ENCODE peak calls at places on chromosomes 7 and 10, in nine cellular contexts. E, J, H, F, G, V, T, Q and A are unnamed samples.

GRCh38 chr7:55964261-55964801 is at the start of gene NIPSNAP2:
- DNase-seq in J (peak), E (peak), Q (no peak), G (peak), V (peak), H (peak), F (peak), T (peak), A (peak)

GRCh38 chr10:43437141-43437860 is 390 bp downstream of the ZNF487 start:
- DNase-seq in V (no peak), J (no peak), T (peak), H (peak), F (no peak), E (no peak), G (peak), Q (no peak), A (peak)

GRCh38 chr7:73715648-73716317 is 3.7 kb downstream of the STX1A start:
- DNase-seq in H (peak), G (no peak), E (peak), V (peak), F (no peak), Q (no peak), T (peak), J (no peak), A (no peak)

GRCh38 chr7:36157506-36158320 is 4.7 kb downstream of the EEPD1 start:
- DNase-seq in H (no peak), G (no peak), J (no peak), E (no peak), F (no peak), T (no peak), Q (no peak), V (no peak), A (no peak)

GRCh38 chr7:159099711-159100231 is 44.9 kb downstream of the VIPR2 start:
- DNase-seq in Q (no peak), T (no peak), G (no peak), H (no peak), J (no peak), F (no peak), V (no peak), E (no peak), A (no peak)

GRCh38 chr7:22885824-22886255 is 63.2 kb upstream of the TOMM7 start:
- DNase-seq in E (peak), F (peak), J (peak), V (peak), H (peak), G (no peak), Q (peak), T (no peak), A (no peak)

GRCh38 chr10:122845783-122846332 is at the start of gene CUZD1:
- DNase-seq in V (no peak), G (no peak), Q (no peak), H (no peak), E (no peak), J (no peak), F (no peak), T (no peak), A (no peak)

GRCh38 chr7:142549007-142549406 is 200.3 kb upstream of the PRSS1 start:
- DNase-seq in G (no peak), E (no peak), V (no peak), F (no peak), T (no peak), H (peak), J (no peak), Q (no peak), A (no peak)

GRCh38 chr7:130490888-130491771 is 755 bp upstream of the MEST start:
- DNase-seq in V (peak), G (peak), F (no peak), Q (no peak), H (no peak), E (no peak), T (peak), J (peak), A (peak)

GRCh38 chr7:91554893-91555292 is 290.7 kb downstream of the FZD1 start:
- DNase-seq in T (peak), G (no peak), H (no peak), Q (no peak), V (no peak), E (no peak), J (no peak), F (no peak), A (no peak)

GRCh38 chr7:143359769-143360168 is 2.7 kb downstream of the FAM131B start:
- DNase-seq in J (no peak), H (no peak), T (no peak), E (no peak), Q (no peak), V (no peak), F (no peak), G (no peak), A (no peak)

GRCh38 chr7:11203688-11204087 is 230.0 kb downstream of the PHF14 start:
- DNase-seq in H (no peak), Q (no peak), J (no peak), T (no peak), G (no peak), V (no peak), E (no peak), F (no peak), A (no peak)

GRCh38 chr10:43885252-43885651 is 236.6 kb upstream of the ZNF32 start:
- DNase-seq in G (no peak), T (no peak), H (no peak), F (no peak), E (no peak), V (no peak), Q (no peak), J (no peak), A (no peak)

GRCh38 chr10:35420827-35421552 is 84.7 kb downstream of the CCNY start:
- DNase-seq in F (no peak), H (no peak), Q (no peak), V (no peak), G (no peak), E (no peak), J (no peak), T (no peak), A (no peak)

GRCh38 chr10:49647985-49648795 is 31.3 kb upstream of the C10orf53 start:
- DNase-seq in H (no peak), T (no peak), F (peak), Q (no peak), E (no peak), V (no peak), J (no peak), G (no peak), A (no peak)